ENCODE peak calls at places on chromosomes 7 and 10, in four cellular contexts. One of them, this sample, is unnamed.

GRCh38 chr10:82041018-82041417 is 166.0 kb downstream of the NRG3 start:
- DNase-seq in T-helper 1 cell: no peak
- DNase-seq in fibroblast of pulmonary artery: peak; percentile 8
- DNase-seq in RCC 7860: no peak
- DNase-seq in this sample: no peak

GRCh38 chr7:90626011-90626410 is 29.9 kb downstream of the CDK14 start:
- DNase-seq in fibroblast of pulmonary artery: peak; percentile 71
- DNase-seq in RCC 7860: no peak
- DNase-seq in T-helper 1 cell: no peak
- DNase-seq in this sample: no peak

GRCh38 chr7:7176421-7177043 is 5.8 kb upstream of the C1GALT1 start:
- DNase-seq in fibroblast of pulmonary artery: peak; percentile 84
- DNase-seq in T-helper 1 cell: no peak
- DNase-seq in RCC 7860: peak; percentile 85
- DNase-seq in this sample: no peak

GRCh38 chr10:92222603-92223275 is 68.1 kb downstream of the CPEB3 start:
- DNase-seq in fibroblast of pulmonary artery: peak; percentile 63
- DNase-seq in T-helper 1 cell: no peak
- DNase-seq in RCC 7860: peak; percentile 60
- DNase-seq in this sample: no peak

GRCh38 chr7:99380823-99381663 is 6.5 kb downstream of the ARPC1B start:
- DNase-seq in fibroblast of pulmonary artery: peak; percentile 64
- DNase-seq in T-helper 1 cell: peak; percentile 91
- DNase-seq in RCC 7860: peak; percentile 85
- DNase-seq in this sample: no peak

GRCh38 chr7:91031757-91032156 is 232.5 kb upstream of the FZD1 start:
- DNase-seq in fibroblast of pulmonary artery: no peak
- DNase-seq in RCC 7860: no peak
- DNase-seq in T-helper 1 cell: no peak
- DNase-seq in this sample: no peak

GRCh38 chr10:117277675-117278074 is 36.8 kb downstream of the SLC18A2 start:
- DNase-seq in T-helper 1 cell: no peak
- DNase-seq in RCC 7860: no peak
- DNase-seq in fibroblast of pulmonary artery: no peak
- DNase-seq in this sample: no peak

GRCh38 chr7:37942934-37943610 is 22.6 kb downstream of the EPDR1 start:
- DNase-seq in T-helper 1 cell: no peak
- DNase-seq in fibroblast of pulmonary artery: peak; percentile 42
- DNase-seq in RCC 7860: peak; percentile 61
- DNase-seq in this sample: no peak

GRCh38 chr7:155590215-155591023 is 44.1 kb upstream of the CNPY1 start:
- DNase-seq in RCC 7860: no peak
- DNase-seq in T-helper 1 cell: no peak
- DNase-seq in fibroblast of pulmonary artery: peak; percentile 53
- DNase-seq in this sample: no peak

GRCh38 chr7:123871998-123872867 is 27.3 kb downstream of the HYAL4 start:
- DNase-seq in fibroblast of pulmonary artery: peak; percentile 76
- DNase-seq in RCC 7860: no peak
- DNase-seq in T-helper 1 cell: no peak
- DNase-seq in this sample: no peak

GRCh38 chr7:98323597-98324322 is 42.3 kb downstream of the BRI3 start:
- DNase-seq in fibroblast of pulmonary artery: peak; percentile 26
- DNase-seq in T-helper 1 cell: no peak
- DNase-seq in RCC 7860: no peak
- DNase-seq in this sample: no peak